ENCODE peak calls at places on chromosomes 1 and 21, in ten cellular contexts. S is caudate nucleus; D is Kasumi-1; B is T-helper 9 cell; G is EL; K is pancreas; H is ovary; N is activated CD4-positive, alpha-beta T cell treated with anti-CD3 and anti-CD28 coated beads for 48 hours; I is A172; E is NCI-H82. M is an unnamed sample.

GRCh38 chr1:89999208-89999607 is 4.3 kb downstream of the ZNF326 start:
- DNase-seq in S (no peak), D (no peak), B (no peak), G (no peak), K (no peak), H (no peak), N (no peak), I (no peak), E (no peak), M (no peak)

GRCh38 chr1:171868217-171868616 is 26.9 kb downstream of the DNM3 start:
- DNase-seq in S (no peak), D (no peak), B (no peak), G (peak), K (no peak), H (no peak), N (no peak), I (no peak), E (no peak), M (no peak)

GRCh38 chr1:25355841-25356395 is 17.8 kb downstream of the TMEM50A start:
- DNase-seq in S (no peak), D (no peak), B (no peak), G (no peak), K (no peak), H (no peak), N (no peak), I (no peak), E (no peak), M (no peak)

GRCh38 chr21:46421191-46421750 is 37.4 kb upstream of the DIP2A start:
- DNase-seq in S (no peak), D (no peak), B (no peak), G (no peak), K (no peak), H (no peak), N (no peak), I (no peak), E (no peak), M (no peak)

GRCh38 chr1:165352109-165352441 is 4.4 kb downstream of the LMX1A start:
- DNase-seq in S (no peak), D (no peak), B (no peak), G (no peak), K (no peak), H (no peak), N (no peak), I (no peak), E (no peak), M (no peak)

GRCh38 chr1:174262747-174263241 is 103.5 kb downstream of the RABGAP1L start:
- DNase-seq in S (peak), D (peak), B (no peak), G (peak), K (no peak), H (no peak), N (no peak), I (peak), E (peak), M (no peak)

GRCh38 chr1:100626397-100626796 is 88.5 kb downstream of the GPR88 start:
- DNase-seq in S (no peak), D (no peak), B (no peak), G (peak), K (no peak), H (no peak), N (no peak), I (no peak), E (no peak), M (no peak)

GRCh38 chr1:108686609-108687313 is 5.3 kb upstream of the PRPF38B start:
- DNase-seq in S (no peak), D (no peak), B (no peak), G (peak), K (no peak), H (no peak), N (no peak), I (no peak), E (no peak), M (no peak)

GRCh38 chr1:204704794-204705492 is 19.4 kb upstream of the LRRN2 start:
- DNase-seq in S (no peak), D (no peak), B (no peak), G (no peak), K (no peak), H (no peak), N (no peak), I (no peak), E (no peak), M (no peak)

GRCh38 chr1:39761557-39762260 is 9.4 kb downstream of the OXCT2 start:
- DNase-seq in S (no peak), D (no peak), B (no peak), G (no peak), K (no peak), H (peak), N (no peak), I (no peak), E (no peak), M (no peak)

GRCh38 chr21:31337991-31338891 is 5.8 kb downstream of the TIAM1 start:
- DNase-seq in S (no peak), D (no peak), B (no peak), G (no peak), K (no peak), H (no peak), N (no peak), I (no peak), E (no peak), M (no peak)